ENCODE peak calls at places on chromosomes 12 and 14, in four cellular contexts. One of them, this sample, is unnamed.

GRCh38 chr12:1644523-1645438 is 15.8 kb downstream of the WNT5B start:
- DNase-seq in fibroblast of lung: peak; percentile 89
- DNase-seq in fibroblast of mammary gland: peak; percentile 81
- DNase-seq in HL-60: no peak
- DNase-seq in this sample: peak; percentile 83

GRCh38 chr14:22981090-22982012 is 1.0 kb downstream of the AJUBA start:
- DNase-seq in HL-60: no peak
- DNase-seq in fibroblast of lung: no peak
- DNase-seq in fibroblast of mammary gland: no peak
- DNase-seq in this sample: no peak

GRCh38 chr12:12207746-12208145 is 59.1 kb downstream of the LRP6 start:
- DNase-seq in fibroblast of mammary gland: peak; percentile 12
- DNase-seq in HL-60: no peak
- DNase-seq in fibroblast of lung: no peak
- DNase-seq in this sample: peak; percentile 66

GRCh38 chr12:108468149-108468968 is 46.7 kb upstream of the FICD start:
- DNase-seq in HL-60: no peak
- DNase-seq in fibroblast of mammary gland: peak; percentile 26
- DNase-seq in fibroblast of lung: peak; percentile 48
- DNase-seq in this sample: peak; percentile 47

GRCh38 chr12:131929530-131930456 is 717 bp downstream of the PUS1 start:
- DNase-seq in HL-60: no peak
- DNase-seq in fibroblast of lung: no peak
- DNase-seq in fibroblast of mammary gland: no peak
- DNase-seq in this sample: no peak

GRCh38 chr14:29763342-29763858 is 164.2 kb downstream of the PRKD1 start:
- DNase-seq in HL-60: no peak
- DNase-seq in fibroblast of mammary gland: no peak
- DNase-seq in fibroblast of lung: no peak
- DNase-seq in this sample: no peak

GRCh38 chr12:53493610-53494391 is 5.5 kb downstream of the MAP3K12 start:
- DNase-seq in fibroblast of lung: no peak
- DNase-seq in HL-60: no peak
- DNase-seq in fibroblast of mammary gland: no peak
- DNase-seq in this sample: no peak

GRCh38 chr14:77327111-77327510 is 6.3 kb downstream of the GSTZ1 start:
- DNase-seq in fibroblast of mammary gland: no peak
- DNase-seq in HL-60: no peak
- DNase-seq in fibroblast of lung: no peak
- DNase-seq in this sample: no peak

GRCh38 chr14:96631030-96631429 is 128.8 kb downstream of the PAPOLA start:
- DNase-seq in fibroblast of lung: no peak
- DNase-seq in HL-60: no peak
- DNase-seq in fibroblast of mammary gland: no peak
- DNase-seq in this sample: no peak

GRCh38 chr12:56994231-56994746 is 12.1 kb downstream of the ZBTB39 start:
- DNase-seq in HL-60: no peak
- DNase-seq in fibroblast of mammary gland: no peak
- DNase-seq in fibroblast of lung: no peak
- DNase-seq in this sample: no peak

GRCh38 chr14:69685716-69686115 is 74.3 kb downstream of the SUSD6 start:
- DNase-seq in fibroblast of lung: peak; percentile 67
- DNase-seq in fibroblast of mammary gland: peak; percentile 72
- DNase-seq in HL-60: no peak
- DNase-seq in this sample: peak; percentile 38

GRCh38 chr14:104399432-104400155 is 180.0 kb upstream of the C14orf180 start:
- DNase-seq in fibroblast of mammary gland: no peak
- DNase-seq in fibroblast of lung: no peak
- DNase-seq in HL-60: no peak
- DNase-seq in this sample: no peak

GRCh38 chr14:50874842-50875241 is 3.0 kb downstream of the ABHD12B start:
- DNase-seq in fibroblast of mammary gland: no peak
- DNase-seq in fibroblast of lung: no peak
- DNase-seq in HL-60: no peak
- DNase-seq in this sample: no peak

GRCh38 chr12:79635676-79636075 is 55.1 kb downstream of the PAWR start:
- DNase-seq in fibroblast of lung: peak; percentile 26
- DNase-seq in fibroblast of mammary gland: peak; percentile 56
- DNase-seq in HL-60: no peak
- DNase-seq in this sample: peak; percentile 87

GRCh38 chr12:24015771-24016170 is 66.3 kb upstream of the SOX5 start:
- DNase-seq in HL-60: no peak
- DNase-seq in fibroblast of mammary gland: no peak
- DNase-seq in fibroblast of lung: no peak
- DNase-seq in this sample: no peak

GRCh38 chr14:91332448-91333059 is 85.1 kb downstream of the CCDC88C start:
- DNase-seq in HL-60: no peak
- DNase-seq in fibroblast of mammary gland: no peak
- DNase-seq in fibroblast of lung: no peak
- DNase-seq in this sample: no peak

GRCh38 chr14:69288956-69289705 is 29.2 kb downstream of the GALNT16 start:
- DNase-seq in fibroblast of mammary gland: peak; percentile 26
- DNase-seq in HL-60: no peak
- DNase-seq in fibroblast of lung: no peak
- DNase-seq in this sample: no peak

GRCh38 chr12:131795688-131796410 is 32.3 kb upstream of the MMP17 start:
- DNase-seq in fibroblast of mammary gland: no peak
- DNase-seq in HL-60: no peak
- DNase-seq in fibroblast of lung: no peak
- DNase-seq in this sample: no peak

GRCh38 chr12:56768424-56768823 is 5.3 kb downstream of the HSD17B6 start:
- DNase-seq in fibroblast of lung: no peak
- DNase-seq in HL-60: no peak
- DNase-seq in fibroblast of mammary gland: no peak
- DNase-seq in this sample: peak; percentile 10

GRCh38 chr14:104524726-104525125 is 54.8 kb upstream of the C14orf180 start:
- DNase-seq in HL-60: no peak
- DNase-seq in fibroblast of lung: no peak
- DNase-seq in fibroblast of mammary gland: no peak
- DNase-seq in this sample: no peak

GRCh38 chr14:98984719-98985041 is 287.3 kb downstream of the BCL11B start:
- DNase-seq in HL-60: no peak
- DNase-seq in fibroblast of lung: no peak
- DNase-seq in fibroblast of mammary gland: no peak
- DNase-seq in this sample: no peak

GRCh38 chr14:60657609-60657983 is 8.3 kb upstream of the SIX1 start:
- DNase-seq in HL-60: no peak
- DNase-seq in fibroblast of lung: no peak
- DNase-seq in fibroblast of mammary gland: no peak
- DNase-seq in this sample: no peak

GRCh38 chr14:58637391-58638230 is at the start of gene DACT1:
- DNase-seq in fibroblast of mammary gland: peak; percentile 38
- DNase-seq in HL-60: no peak
- DNase-seq in fibroblast of lung: peak; percentile 86
- DNase-seq in this sample: peak; percentile 88

GRCh38 chr14:31059152-31059924 is 33.2 kb upstream of the STRN3 start:
- DNase-seq in HL-60: peak; percentile 43
- DNase-seq in fibroblast of lung: peak; percentile 88
- DNase-seq in fibroblast of mammary gland: peak; percentile 89
- DNase-seq in this sample: peak; percentile 98

GRCh38 chr12:15706010-15706676 is 83.0 kb downstream of the EPS8 start:
- DNase-seq in fibroblast of lung: no peak
- DNase-seq in HL-60: no peak
- DNase-seq in fibroblast of mammary gland: no peak
- DNase-seq in this sample: no peak

GRCh38 chr12:49671051-49671765 is 36.0 kb downstream of the FMNL3 start:
- DNase-seq in HL-60: peak; percentile 31
- DNase-seq in fibroblast of lung: no peak
- DNase-seq in fibroblast of mammary gland: no peak
- DNase-seq in this sample: no peak

GRCh38 chr14:69612014-69612758 is 790 bp downstream of the SUSD6 start:
- DNase-seq in HL-60: no peak
- DNase-seq in fibroblast of lung: peak; percentile 25
- DNase-seq in fibroblast of mammary gland: peak; percentile 11
- DNase-seq in this sample: peak; percentile 41

GRCh38 chr12:51171884-51172514 is 936 bp downstream of the TFCP2 start:
- DNase-seq in fibroblast of lung: peak; percentile 31
- DNase-seq in HL-60: no peak
- DNase-seq in fibroblast of mammary gland: peak; percentile 49
- DNase-seq in this sample: peak; percentile 64

GRCh38 chr14:63853831-63854293 is 1.1 kb downstream of the SYNE2 start:
- DNase-seq in fibroblast of mammary gland: peak; percentile 35
- DNase-seq in fibroblast of lung: peak; percentile 56
- DNase-seq in HL-60: no peak
- DNase-seq in this sample: peak; percentile 68

GRCh38 chr12:32542550-32543229 is 136.4 kb upstream of the DNM1L start:
- DNase-seq in fibroblast of lung: peak; percentile 14
- DNase-seq in HL-60: no peak
- DNase-seq in fibroblast of mammary gland: no peak
- DNase-seq in this sample: no peak
- TF ChIP-seq CTCF in fibroblast of lung: peak; percentile 3
- TF ChIP-seq CTCF in HL-60: no peak
- TF ChIP-seq CTCF in fibroblast of mammary gland: peak; percentile 2
- TF ChIP-seq CTCF in this sample: no peak

DNA sequence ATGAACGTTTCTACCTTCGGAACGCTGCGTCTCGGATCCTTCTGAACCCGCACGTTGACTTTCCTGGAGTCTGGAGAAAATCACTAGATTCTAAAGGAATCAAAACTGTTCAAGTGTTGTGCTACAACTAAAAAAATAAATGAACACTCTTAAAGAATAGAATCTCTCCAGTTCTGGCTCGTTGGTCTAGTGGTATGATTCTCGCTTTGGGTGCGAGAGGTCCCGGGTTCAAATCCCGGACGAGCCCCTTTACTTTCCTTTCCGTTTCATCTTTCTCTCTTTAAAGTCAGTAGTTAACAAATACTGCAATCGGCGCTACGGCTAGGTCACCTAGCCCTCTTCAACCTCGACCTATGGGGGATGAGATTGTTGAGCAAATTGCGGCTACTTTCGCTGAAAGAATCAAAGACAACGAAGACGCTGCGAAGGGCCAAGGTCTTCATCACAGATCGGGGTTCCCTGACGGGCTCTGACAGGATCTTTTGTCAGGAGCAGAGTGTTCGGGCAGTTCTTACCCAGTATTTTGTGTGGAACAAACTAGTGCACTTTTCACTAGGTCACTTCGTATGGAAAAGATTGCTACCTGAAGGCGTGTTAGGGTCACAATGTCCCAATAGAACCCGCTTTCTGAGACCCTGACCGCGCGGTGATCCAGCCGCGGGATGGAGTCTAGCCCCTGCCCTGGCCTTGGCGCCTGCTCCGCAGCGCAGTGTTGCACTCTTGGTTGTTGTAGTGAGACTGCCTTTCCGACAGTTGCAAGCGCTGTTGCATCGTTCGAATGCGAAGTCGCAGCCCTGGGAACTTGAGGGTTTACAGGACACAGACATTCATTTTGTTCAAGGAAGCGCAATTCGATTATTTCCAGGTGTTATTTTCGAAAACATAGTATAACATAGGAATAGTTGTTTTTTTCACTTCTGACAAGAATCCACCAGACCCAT is 8.4 kb downstream of the OR6S1 start:
- DNase-seq in fibroblast of lung: peak; percentile 65
- DNase-seq in HL-60: no peak
- DNase-seq in fibroblast of mammary gland: peak; percentile 91
- DNase-seq in this sample: peak; percentile 84
- H3K4me3 ChIP-seq in fibroblast of lung: peak overlapping the region; percentile 46
- H3K4me3 ChIP-seq in HL-60: peak overlapping the region; percentile 59
- H3K4me3 ChIP-seq in fibroblast of mammary gland: peak overlapping the region; percentile 54
- H3K4me3 ChIP-seq in this sample: peak overlapping the region; percentile 47

GRCh38 chr14:35333797-35334743 is 41.9 kb downstream of the PSMA6 start:
- DNase-seq in fibroblast of lung: no peak
- DNase-seq in fibroblast of mammary gland: no peak
- DNase-seq in HL-60: no peak
- DNase-seq in this sample: no peak
- TF ChIP-seq CTCF in fibroblast of lung: no peak
- TF ChIP-seq CTCF in fibroblast of mammary gland: no peak
- TF ChIP-seq CTCF in HL-60: no peak
- TF ChIP-seq CTCF in this sample: no peak

DNA sequence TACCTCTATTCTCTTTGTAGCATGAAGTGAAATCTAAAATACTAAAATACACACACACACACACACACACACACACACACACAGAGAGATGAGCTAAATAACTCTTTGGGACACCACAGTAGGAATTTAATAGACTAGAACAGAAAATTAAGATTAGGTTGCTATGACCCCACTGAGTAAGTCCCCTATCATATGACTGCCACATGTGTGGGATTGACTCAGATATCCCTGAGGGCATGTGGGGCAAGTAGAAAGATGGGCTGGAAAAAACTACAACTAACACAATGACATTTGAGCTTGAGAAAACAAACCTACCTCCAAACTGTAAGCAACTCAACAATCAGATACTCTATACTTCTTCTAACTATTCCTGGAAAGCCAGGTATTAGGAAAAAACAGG is 27.0 kb downstream of the SLC25A21 start:
- DNase-seq in HL-60: no peak
- DNase-seq in fibroblast of lung: no peak
- DNase-seq in fibroblast of mammary gland: peak; percentile 30
- DNase-seq in this sample: no peak
- H3K4me3 ChIP-seq in HL-60: no peak overlapping the region
- H3K4me3 ChIP-seq in fibroblast of lung: no peak overlapping the region
- H3K4me3 ChIP-seq in fibroblast of mammary gland: no peak overlapping the region
- H3K4me3 ChIP-seq in this sample: no peak overlapping the region